ENCODE peak calls at places on chromosome 22, in nine cellular contexts. K is AML-193, Z is osteocyte, D is hepatic stellate cell, T is body of pancreas, W is M059J, I is EL, U is HT1080, J is ELR. Y is an unnamed sample.

GRCh38 chr22:48819991-48820390 is 1007.7 kb downstream of the BRD1 start:
- DNase-seq in K (no peak), Z (no peak), D (no peak), T (no peak), W (no peak), I (no peak), U (no peak), J (no peak), Y (no peak)

GRCh38 chr22:33579448-33580093 is 340.7 kb downstream of the LARGE1 start:
- DNase-seq in K (peak; percentile 12), Z (peak; percentile 87), D (peak; percentile 63), T (peak; percentile 75), W (peak; percentile 18), I (peak; percentile 2), U (peak; percentile 25), J (peak; percentile 3), Y (peak; percentile 2)

GRCh38 chr22:40238425-40239344 is 61.0 kb downstream of the TNRC6B start:
- DNase-seq in K (no peak), Z (no peak), D (peak; percentile 39), T (no peak), W (peak; percentile 83), I (peak; percentile 83), U (peak; percentile 92), J (peak; percentile 93), Y (peak; percentile 67)

GRCh38 chr22:35524966-35525686 is 15.5 kb upstream of the RASD2 start:
- DNase-seq in K (no peak), Z (no peak), D (no peak), T (no peak), W (no peak), I (no peak), U (no peak), J (no peak), Y (no peak)

GRCh38 chr22:25774575-25775026 is 32.6 kb downstream of the MYO18B start:
- DNase-seq in K (no peak), Z (no peak), D (no peak), T (no peak), W (no peak), I (no peak), U (no peak), J (peak; percentile 41), Y (no peak)

GRCh38 chr22:42644422-42645340 is 4.3 kb upstream of the ATP5MGL start:
- DNase-seq in K (no peak), Z (no peak), D (peak; percentile 66), T (peak; percentile 41), W (no peak), I (peak; percentile 59), U (no peak), J (no peak), Y (peak; percentile 23)

GRCh38 chr22:35892192-35892591 is 136.4 kb downstream of the RBFOX2 start:
- DNase-seq in K (no peak), Z (no peak), D (no peak), T (no peak), W (peak; percentile 68), I (peak; percentile 80), U (peak; percentile 82), J (peak; percentile 80), Y (peak; percentile 71)

GRCh38 chr22:28009272-28009827 is 90.3 kb upstream of the PITPNB start:
- DNase-seq in K (peak; percentile 41), Z (peak; percentile 92), D (peak; percentile 93), T (peak; percentile 79), W (peak; percentile 75), I (peak; percentile 81), U (peak; percentile 69), J (peak; percentile 75), Y (peak; percentile 92)

GRCh38 chr22:29346659-29347058 is 31.2 kb upstream of the RASL10A start:
- DNase-seq in K (no peak), Z (no peak), D (no peak), T (peak; percentile 54), W (no peak), I (no peak), U (no peak), J (no peak), Y (no peak)

GRCh38 chr22:43811777-43812148 is 342 bp downstream of the EFCAB6 start:
- DNase-seq in K (no peak), Z (no peak), D (no peak), T (no peak), W (peak; percentile 37), I (peak; percentile 28), U (no peak), J (peak; percentile 35), Y (no peak)

GRCh38 chr22:43882122-43882767 is 9.6 kb downstream of the PNPLA5 start:
- DNase-seq in K (no peak), Z (no peak), D (no peak), T (no peak), W (no peak), I (no peak), U (no peak), J (no peak), Y (no peak)

GRCh38 chr22:32723632-32724031 is 77.9 kb upstream of the TIMP3 start:
- DNase-seq in K (peak; percentile 95), Z (no peak), D (peak; percentile 76), T (peak; percentile 31), W (peak; percentile 91), I (peak; percentile 90), U (peak; percentile 94), J (peak; percentile 92), Y (peak; percentile 96)

GRCh38 chr22:48945621-48946458 is 881.8 kb downstream of the BRD1 start:
- DNase-seq in K (no peak), Z (peak; percentile 81), D (no peak), T (no peak), W (no peak), I (no peak), U (no peak), J (no peak), Y (no peak)

GRCh38 chr22:28142361-28142801 is 223.3 kb upstream of the PITPNB start:
- DNase-seq in K (no peak), Z (no peak), D (peak; percentile 34), T (no peak), W (peak; percentile 92), I (peak; percentile 94), U (no peak), J (peak; percentile 84), Y (peak; percentile 87)

GRCh38 chr22:31818481-31819392 is 64.9 kb downstream of the DEPDC5 start:
- DNase-seq in K (no peak), Z (no peak), D (no peak), T (no peak), W (peak; percentile 87), I (peak; percentile 18), U (peak; percentile 56), J (peak; percentile 16), Y (peak; percentile 52)

GRCh38 chr22:25077964-25078363 is 121.7 kb upstream of the CRYBB3 start:
- DNase-seq in K (no peak), Z (no peak), D (no peak), T (no peak), W (no peak), I (no peak), U (no peak), J (no peak), Y (no peak)

GRCh38 chr22:46336119-46337078 is 885 bp downstream of the TRMU start:
- DNase-seq in K (no peak), Z (no peak), D (peak; percentile 41), T (peak; percentile 45), W (peak; percentile 15), I (peak; percentile 29), U (no peak), J (peak; percentile 44), Y (no peak)

GRCh38 chr22:45987462-45987861 is 10.5 kb upstream of the WNT7B start:
- DNase-seq in K (no peak), Z (no peak), D (no peak), T (no peak), W (no peak), I (no peak), U (no peak), J (no peak), Y (no peak)

GRCh38 chr22:38513063-38513462 is 7.0 kb upstream of the DDX17 start:
- DNase-seq in K (no peak), Z (no peak), D (no peak), T (no peak), W (no peak), I (no peak), U (no peak), J (no peak), Y (no peak)

GRCh38 chr22:29803190-29803589 is 34.9 kb downstream of the ASCC2 start:
- DNase-seq in K (no peak), Z (no peak), D (no peak), T (no peak), W (no peak), I (no peak), U (no peak), J (no peak), Y (no peak)

GRCh38 chr22:28203286-28203685 is 284.2 kb upstream of the PITPNB start:
- DNase-seq in K (no peak), Z (no peak), D (no peak), T (no peak), W (no peak), I (no peak), U (no peak), J (no peak), Y (no peak)

Y was measured in astrocyte of the spinal cord.